ENCODE peak calls at places on chromosomes 16 and 17, in five cellular contexts. F is H7, G is mesenchymal stem cell, S is HFF-Myc, Q is heart right ventricle. Y is an unnamed sample.

GRCh38 chr16:27920391-27920891 is 143.1 kb downstream of the GSG1L start:
- DNase-seq in G (no peak), F (peak; percentile 78), S (no peak), Q (no peak), Y (no peak)

GRCh38 chr16:22235839-22236745 is 30.0 kb downstream of the EEF2K start:
- DNase-seq in S (no peak), G (no peak), F (no peak), Q (no peak), Y (peak; percentile 41)

GRCh38 chr17:50686494-50687199 is 21.1 kb downstream of the ANKRD40 start:
- DNase-seq in G (peak; percentile 72), F (peak; percentile 35), Q (peak; percentile 34), S (no peak), Y (peak; percentile 92)

GRCh38 chr16:54282202-54282922 is 4.2 kb downstream of the IRX3 start:
- DNase-seq in F (peak; percentile 94), G (no peak), Q (peak; percentile 55), S (no peak), Y (no peak)

GRCh38 chr16:85546585-85547447 is 66.3 kb upstream of the GSE1 start:
- DNase-seq in Q (no peak), S (no peak), F (no peak), G (no peak), Y (no peak)

GRCh38 chr17:78130439-78131101 is at the start of gene TMC8:
- DNase-seq in F (peak; percentile 70), G (no peak), S (no peak), Q (no peak), Y (no peak)

GRCh38 chr16:78353610-78354009 is 254.2 kb downstream of the WWOX start:
- DNase-seq in G (no peak), S (no peak), F (no peak), Q (no peak), Y (no peak)

GRCh38 chr17:80832266-80832676 is 159.4 kb upstream of the CHMP6 start:
- DNase-seq in Q (peak; percentile 64), F (peak; percentile 91), S (no peak), G (peak; percentile 79), Y (peak; percentile 51)

GRCh38 chr17:17205368-17206148 is 575 bp downstream of the PLD6 start:
- DNase-seq in S (no peak), F (peak; percentile 68), Q (peak; percentile 51), G (no peak), Y (peak; percentile 74)

Y was measured in left colon.